ENCODE peak calls at places on chromosomes 2 and 18, in nine cellular contexts. R is adrenal gland, D is upper lobe of right lung, X is foreskin keratinocyte, Y is K562, C is body of pancreas, Q is mucosa of descending colon, H is cardiac muscle cell, K is type B pancreatic cell. I is an unnamed sample.

GRCh38 chr2:64259301-64259700 is 115.1 kb upstream of the PELI1 start:
- DNase-seq in C (no peak), Q (no peak), X (no peak), Y (no peak), R (no peak), H (peak), D (no peak), K (no peak), I (no peak)

GRCh38 chr2:191758420-191759199 is 80.7 kb downstream of the NABP1 start:
- DNase-seq in D (peak), C (peak), Q (peak), K (no peak), H (peak), X (peak), Y (peak), R (peak), I (peak)

GRCh38 chr2:210633699-210634098 is 77.3 kb downstream of the CPS1 start:
- DNase-seq in H (no peak), C (no peak), D (no peak), Q (no peak), Y (no peak), K (no peak), X (no peak), R (no peak), I (no peak)

GRCh38 chr2:145740302-145740701 is 1220.4 kb upstream of the ZEB2 start:
- DNase-seq in Q (no peak), D (no peak), Y (no peak), R (no peak), X (peak), H (no peak), C (no peak), K (no peak), I (no peak)

GRCh38 chr2:241584446-241584845 is 25.9 kb downstream of the BOK start:
- DNase-seq in Q (no peak), R (no peak), Y (peak), X (no peak), C (no peak), D (no peak), K (no peak), H (peak), I (no peak)

GRCh38 chr18:67273288-67273687 is 243.2 kb downstream of the DSEL start:
- DNase-seq in Y (no peak), R (no peak), D (no peak), C (no peak), X (no peak), Q (no peak), K (no peak), H (no peak), I (no peak)

GRCh38 chr2:237022533-237022932 is 63.2 kb upstream of the COPS8 start:
- DNase-seq in Q (no peak), Y (no peak), D (no peak), C (no peak), R (no peak), H (no peak), K (no peak), X (no peak), I (no peak)

GRCh38 chr2:21633531-21634310 is 510.0 kb downstream of the TDRD15 start:
- DNase-seq in Q (no peak), H (no peak), X (no peak), K (no peak), Y (no peak), D (no peak), R (peak), C (no peak), I (no peak)

GRCh38 chr18:12307251-12307736 is 747 bp upstream of the TUBB6 start:
- DNase-seq in C (no peak), X (no peak), Q (peak), K (no peak), R (no peak), Y (no peak), H (peak), D (no peak), I (no peak)

GRCh38 chr2:122136071-122136470 is 380.6 kb downstream of the TSN start:
- DNase-seq in H (peak), D (no peak), K (no peak), C (no peak), Y (peak), Q (no peak), X (no peak), R (no peak), I (no peak)

GRCh38 chr2:172000696-172001361 is 1.1 kb downstream of the METAP1D start:
- DNase-seq in D (no peak), Y (no peak), H (no peak), X (no peak), C (no peak), K (no peak), R (no peak), Q (no peak), I (no peak)

GRCh38 chr2:15272961-15273360 is 288.2 kb downstream of the NBAS start:
- DNase-seq in H (no peak), C (no peak), D (no peak), Q (no peak), Y (no peak), K (no peak), X (no peak), R (no peak), I (no peak)

GRCh38 chr18:35714539-35714938 is 133.0 kb downstream of the GALNT1 start:
- DNase-seq in X (no peak), H (no peak), Y (no peak), C (no peak), K (no peak), D (no peak), R (no peak), Q (no peak), I (no peak)

GRCh38 chr18:35715139-35715538 is 133.6 kb downstream of the GALNT1 start:
- DNase-seq in R (no peak), Y (no peak), C (no peak), D (no peak), H (no peak), Q (no peak), X (no peak), K (no peak), I (no peak)

GRCh38 chr18:35716169-35716831 is 134.8 kb downstream of the GALNT1 start:
- DNase-seq in C (no peak), Y (no peak), K (no peak), R (no peak), D (no peak), H (no peak), Q (no peak), X (no peak), I (no peak)

GRCh38 chr18:35713545-35713944 is 132.0 kb downstream of the GALNT1 start:
- DNase-seq in H (peak), K (no peak), C (no peak), Y (no peak), D (no peak), R (no peak), X (no peak), Q (no peak), I (no peak)

GRCh38 chr18:35717182-35717581 is 135.6 kb downstream of the GALNT1 start:
- DNase-seq in C (no peak), K (no peak), D (no peak), R (no peak), H (no peak), Q (no peak), Y (no peak), X (no peak), I (no peak)
- TF ChIP-seq CTCF in C (no peak), K (no peak), D (no peak), R (no peak), H (no peak), Q (no peak), Y (no peak), X (no peak), I (no peak)

DNA sequence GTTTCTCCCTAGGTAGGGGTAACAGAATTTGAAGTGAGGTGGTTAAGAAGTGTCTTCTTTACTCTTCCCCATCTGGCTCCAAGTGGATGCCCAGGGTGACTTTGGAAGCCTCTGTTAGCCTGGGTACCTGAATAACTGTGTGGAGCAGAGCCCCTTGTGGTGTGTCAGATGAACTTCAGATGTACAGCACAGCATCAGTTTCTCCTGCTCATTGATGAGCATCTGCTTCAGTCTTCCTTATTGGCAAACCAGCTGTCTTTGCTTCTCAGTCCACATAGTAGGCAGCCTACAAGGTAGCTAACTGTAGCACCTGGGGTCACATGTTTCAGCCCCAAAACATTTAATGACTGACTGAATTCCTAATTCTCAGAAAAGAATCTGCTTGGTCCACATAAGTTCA is 56.2 kb upstream of the ATP8B1 start:
- DNase-seq in R (no peak), H (peak), C (peak), X (no peak), D (no peak), Q (no peak), Y (peak), K (no peak), I (no peak)
- TF ChIP-seq CTCF in R (peak), H (peak), C (peak), X (peak), D (peak), Q (no peak), Y (peak), K (peak), I (peak)

GRCh38 chr2:102190425-102191107 is 3.7 kb downstream of the IL1RL2 start:
- DNase-seq in K (no peak), X (no peak), Q (no peak), Y (no peak), R (no peak), H (no peak), D (no peak), C (peak), I (no peak)

GRCh38 chr2:102184018-102184417 is 2.8 kb upstream of the IL1RL2 start:
- DNase-seq in C (no peak), X (no peak), K (no peak), R (no peak), D (no peak), Q (no peak), Y (no peak), H (peak), I (no peak)

GRCh38 chr2:102186676-102187190 is at the start of gene IL1RL2:
- DNase-seq in Y (no peak), C (no peak), K (no peak), Q (peak), D (peak), X (no peak), R (peak), H (peak), I (peak)

GRCh38 chr2:102185347-102185746 is 1.5 kb upstream of the IL1RL2 start:
- DNase-seq in C (no peak), D (no peak), Q (no peak), K (no peak), Y (peak), H (peak), R (no peak), X (no peak), I (no peak)

GRCh38 chr2:102187191-102188150 is 648 bp downstream of the IL1RL2 start:
- DNase-seq in X (no peak), D (peak), C (peak), K (no peak), R (peak), H (peak), Q (peak), Y (no peak), I (peak)
- TF ChIP-seq CTCF in X (peak), D (peak), C (no peak), K (peak), R (peak), H (peak), Q (no peak), Y (no peak), I (no peak)

GRCh38 chr2:217394510-217395351 is 534.9 kb upstream of the TNP1 start:
- DNase-seq in Y (no peak), R (no peak), C (no peak), H (peak), D (no peak), X (peak), Q (no peak), K (no peak), I (no peak)
- TF ChIP-seq CTCF in Y (no peak), R (no peak), C (no peak), H (no peak), D (no peak), X (no peak), Q (no peak), K (no peak), I (no peak)

GRCh38 chr2:38947241-38948239 is 57.9 kb downstream of the ARHGEF33 start:
- DNase-seq in Y (peak), D (peak), K (no peak), R (peak), X (peak), C (peak), Q (peak), H (peak), I (peak)
- TF ChIP-seq CTCF in Y (peak), D (peak), K (peak), R (peak), X (peak), C (peak), Q (peak), H (peak), I (peak)

I was measured in upper lobe of left lung.